ENCODE peak calls at places on chromosome 12, in nine cellular contexts. C, L, O, N, K, A, J, F and Z are unnamed samples.

GRCh38 chr12:26617513-26617912 is 215.5 kb downstream of the ITPR2 start:
- DNase-seq in C (no peak), L (no peak), O (no peak), N (no peak), K (no peak), A (no peak), J (no peak), F (no peak), Z (no peak)

GRCh38 chr12:132273992-132274334 is 55.4 kb downstream of the GALNT9 start:
- DNase-seq in C (no peak), L (no peak), O (no peak), N (no peak), K (no peak), A (no peak), J (no peak), F (no peak), Z (no peak)

GRCh38 chr12:103495158-103495782 is 498 bp downstream of the C12orf42 start:
- DNase-seq in C (peak; percentile 36), L (no peak), O (peak; percentile 30), N (peak; percentile 78), K (no peak), A (no peak), J (no peak), F (no peak), Z (no peak)

GRCh38 chr12:1518763-1519516 is 75.4 kb downstream of the FBXL14 start:
- DNase-seq in C (peak; percentile 35), L (no peak), O (no peak), N (no peak), K (no peak), A (peak; percentile 27), J (peak; percentile 52), F (no peak), Z (no peak)

GRCh38 chr12:127145543-127145928 is 1121.4 kb upstream of the TMEM132C start:
- DNase-seq in C (no peak), L (no peak), O (no peak), N (no peak), K (no peak), A (no peak), J (no peak), F (no peak), Z (no peak)

GRCh38 chr12:83476006-83476405 is 789.3 kb downstream of the TMTC2 start:
- DNase-seq in C (no peak), L (no peak), O (no peak), N (no peak), K (no peak), A (no peak), J (no peak), F (no peak), Z (no peak)

GRCh38 chr12:125968413-125968812 is 903.2 kb downstream of the AACS start:
- DNase-seq in C (no peak), L (no peak), O (no peak), N (no peak), K (no peak), A (no peak), J (no peak), F (no peak), Z (no peak)

GRCh38 chr12:107355004-107355565 is 261.7 kb upstream of the CRY1 start:
- DNase-seq in C (no peak), L (no peak), O (no peak), N (no peak), K (no peak), A (no peak), J (no peak), F (no peak), Z (no peak)

GRCh38 chr12:32651151-32651955 is 27.7 kb upstream of the DNM1L start:
- DNase-seq in C (no peak), L (no peak), O (no peak), N (no peak), K (no peak), A (no peak), J (no peak), F (no peak), Z (no peak)

GRCh38 chr12:14768823-14769405 is 34.4 kb downstream of the WBP11 start:
- DNase-seq in C (no peak), L (no peak), O (peak; percentile 6), N (peak; percentile 18), K (no peak), A (no peak), J (no peak), F (peak; percentile 42), Z (no peak)

GRCh38 chr12:115859231-115859630 is 418.3 kb downstream of the MED13L start:
- DNase-seq in C (no peak), L (no peak), O (no peak), N (no peak), K (no peak), A (no peak), J (no peak), F (no peak), Z (no peak)

GRCh38 chr12:1161197-1161596 is 170.2 kb downstream of the ERC1 start:
- DNase-seq in C (no peak), L (no peak), O (no peak), N (no peak), K (no peak), A (no peak), J (no peak), F (no peak), Z (no peak)

GRCh38 chr12:79082595-79082994 is 218.0 kb downstream of the SYT1 start:
- DNase-seq in C (no peak), L (no peak), O (no peak), N (no peak), K (no peak), A (no peak), J (no peak), F (no peak), Z (no peak)
- TF ChIP-seq CTCF in C (no peak), L (no peak), O (no peak), N (no peak), K (no peak), A (no peak), J (no peak), F (no peak), Z (no peak)

DNA sequence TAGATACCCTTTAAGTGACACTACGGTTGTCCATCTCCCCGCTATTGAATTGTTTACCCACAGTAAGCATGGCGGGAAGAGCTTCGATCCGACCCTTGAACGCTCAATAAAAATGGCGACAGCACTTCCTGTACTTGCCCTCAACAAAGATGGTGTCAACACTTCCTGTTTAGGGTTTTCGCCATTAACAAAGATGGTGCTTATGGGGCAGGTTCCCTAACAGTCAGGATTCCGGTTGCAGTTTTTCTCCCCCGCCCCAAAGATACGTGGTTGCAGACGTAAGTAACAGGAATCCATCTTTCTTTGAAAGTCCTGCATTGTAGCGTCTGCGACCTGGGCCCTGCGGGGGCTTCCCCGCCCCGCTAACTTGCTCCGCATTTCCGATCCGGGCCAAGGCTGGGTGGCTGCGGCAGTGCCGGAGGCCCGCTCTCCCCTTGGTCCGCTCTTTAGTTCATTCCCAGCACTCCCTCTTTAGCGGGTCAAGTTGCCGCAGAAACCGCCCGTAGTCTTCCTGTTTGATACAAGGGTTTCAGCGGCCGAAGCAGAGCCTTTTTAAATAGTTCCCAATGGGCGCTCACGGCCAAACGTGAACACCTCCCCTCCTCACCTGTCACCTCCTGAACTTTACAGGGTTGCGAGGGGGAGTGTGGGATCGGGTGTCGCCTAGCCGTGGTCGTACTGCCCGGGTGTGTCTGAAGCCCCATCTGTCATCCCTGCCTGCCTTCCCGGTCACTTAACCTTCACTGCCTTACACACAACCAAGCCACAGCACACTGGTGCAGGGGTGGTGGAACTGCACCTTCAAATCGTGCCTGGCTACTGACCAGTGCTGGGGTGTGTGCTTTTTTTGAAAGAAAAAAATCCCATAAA is at the start of gene CRADD:
- DNase-seq in C (peak; percentile 79), L (peak; percentile 83), O (peak; percentile 70), N (peak; percentile 84), K (peak; percentile 43), A (peak; percentile 97), J (peak; percentile 70), F (peak; percentile 91), Z (peak; percentile 80)
- TF ChIP-seq CTCF in C (no peak), L (peak; percentile 22), O (no peak), N (no peak), K (no peak), A (no peak), J (no peak), F (no peak), Z (no peak)

DNA sequence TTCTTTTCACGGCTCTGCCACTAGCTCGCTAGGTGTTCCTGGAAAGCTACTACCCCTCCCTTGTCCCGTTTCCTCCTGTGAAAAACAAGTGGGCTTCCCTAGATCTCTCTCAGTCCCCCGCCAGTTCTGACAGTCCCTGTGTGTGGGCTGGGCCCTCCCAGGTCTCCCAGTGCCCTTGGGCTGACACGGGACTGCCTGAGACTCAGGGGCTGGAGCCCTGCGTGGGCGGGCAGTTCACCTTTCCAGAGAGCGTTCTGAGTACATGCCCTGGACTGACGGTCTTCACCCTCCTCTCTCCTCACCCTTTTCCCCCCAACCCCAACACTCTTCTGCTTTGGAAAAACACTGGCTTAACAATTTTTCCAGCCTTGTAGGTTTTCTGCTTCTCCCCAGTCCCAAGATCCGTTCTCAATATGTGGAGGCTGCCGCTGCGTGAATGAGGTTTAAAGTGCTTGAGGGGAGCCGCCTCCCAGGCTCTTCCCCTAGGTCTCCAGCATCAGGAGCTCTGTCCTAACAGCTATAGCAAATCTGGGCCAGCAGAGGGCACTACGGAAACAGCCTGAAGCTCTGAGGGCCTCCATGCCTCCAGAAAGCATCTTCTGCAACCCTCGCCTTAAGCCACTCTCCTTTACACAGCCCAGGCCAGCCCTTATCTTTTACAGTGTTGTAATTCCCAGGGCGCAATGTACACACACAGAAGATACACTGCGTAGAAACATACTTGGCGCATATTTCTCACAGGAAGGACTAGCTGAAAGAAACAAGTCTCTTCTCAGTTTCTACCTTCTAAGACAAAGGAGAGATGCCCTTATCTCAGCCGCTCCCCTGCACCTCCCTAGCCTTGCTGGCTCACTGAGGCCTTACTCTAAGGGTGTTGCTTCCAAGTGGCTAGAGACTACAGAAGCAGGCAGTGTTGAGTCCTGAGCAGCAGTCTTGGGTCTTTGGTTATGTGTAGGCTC is 10.4 kb upstream of the DCD start:
- DNase-seq in C (peak; percentile 66), L (no peak), O (peak; percentile 72), N (peak; percentile 75), K (no peak), A (no peak), J (no peak), F (peak; percentile 37), Z (no peak)
- TF ChIP-seq CTCF in C (peak; percentile 84), L (no peak), O (peak; percentile 48), N (peak; percentile 77), K (peak; percentile 17), A (peak; percentile 70), J (peak; percentile 15), F (no peak), Z (peak; percentile 54)

GRCh38 chr12:109811624-109811995 is 21.6 kb downstream of the TRPV4 start:
- DNase-seq in C (no peak), L (no peak), O (no peak), N (no peak), K (no peak), A (no peak), J (no peak), F (no peak), Z (no peak)
- TF ChIP-seq CTCF in C (peak; percentile 21), L (no peak), O (peak; percentile 14), N (no peak), K (no peak), A (peak; percentile 16), J (no peak), F (no peak), Z (no peak)

DNA sequence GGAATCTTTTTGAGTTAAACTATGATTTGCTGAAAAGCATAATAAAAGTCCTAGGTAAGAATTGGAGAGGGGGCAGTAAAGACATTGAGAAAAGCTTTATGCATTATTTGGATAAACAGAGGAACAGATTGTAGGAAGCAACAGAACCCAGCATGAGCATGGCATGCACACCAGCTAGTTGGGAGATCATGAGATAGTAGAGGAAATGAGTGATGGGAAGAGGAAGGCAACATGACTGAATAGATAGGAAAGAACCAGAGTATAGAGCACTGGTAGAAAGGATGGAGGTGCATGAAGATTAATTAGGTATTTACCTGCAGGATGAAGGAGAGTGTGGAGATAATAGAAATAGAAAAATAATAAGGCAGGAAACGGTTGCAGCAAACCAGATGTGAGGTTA is 248.5 kb upstream of the LMO3 start:
- DNase-seq in C (no peak), L (no peak), O (no peak), N (no peak), K (no peak), A (no peak), J (no peak), F (no peak), Z (no peak)
- TF ChIP-seq CTCF in C (no peak), L (no peak), O (no peak), N (no peak), K (no peak), A (no peak), J (no peak), F (no peak), Z (no peak)